ENCODE peak calls at places on chromosomes 5 and 9, in eight cellular contexts. I, F, X, K, U, D, B and O are unnamed samples.

GRCh38 chr5:140165921-140166270 is 9.1 kb upstream of the CYSTM1 start:
- DNase-seq in I (no peak), F (no peak), X (no peak), K (no peak), U (no peak), D (no peak), B (no peak), O (no peak)

GRCh38 chr9:89677696-89678393 is 73.0 kb downstream of the GADD45G start:
- DNase-seq in I (no peak), F (no peak), X (no peak), K (peak), U (no peak), D (no peak), B (no peak), O (no peak)

GRCh38 chr9:87239312-87239711 is 258.4 kb upstream of the DAPK1 start:
- DNase-seq in I (no peak), F (no peak), X (no peak), K (no peak), U (no peak), D (no peak), B (no peak), O (no peak)

GRCh38 chr5:68950111-68950510 is 143.7 kb upstream of the SLC30A5 start:
- DNase-seq in I (no peak), F (peak), X (no peak), K (peak), U (no peak), D (no peak), B (no peak), O (no peak)

GRCh38 chr9:74056023-74056422 is 441.1 kb upstream of the RORB start:
- DNase-seq in I (no peak), F (no peak), X (no peak), K (no peak), U (no peak), D (no peak), B (no peak), O (no peak)

GRCh38 chr5:76601470-76601869 is 21.7 kb downstream of the F2RL2 start:
- DNase-seq in I (no peak), F (no peak), X (peak), K (no peak), U (no peak), D (peak), B (peak), O (no peak)

GRCh38 chr9:2459756-2460155 is 161.8 kb upstream of the VLDLR start:
- DNase-seq in I (no peak), F (no peak), X (no peak), K (no peak), U (no peak), D (no peak), B (no peak), O (no peak)

GRCh38 chr5:76081811-76082783 is 1.1 kb upstream of the SV2C start:
- DNase-seq in I (no peak), F (no peak), X (no peak), K (no peak), U (no peak), D (no peak), B (no peak), O (peak)

GRCh38 chr5:108940500-108940899 is 192.8 kb downstream of the FER start:
- DNase-seq in I (no peak), F (no peak), X (no peak), K (no peak), U (no peak), D (no peak), B (no peak), O (no peak)

GRCh38 chr9:121963542-121963995 is 129.5 kb downstream of the TTLL11 start:
- DNase-seq in I (no peak), F (no peak), X (no peak), K (no peak), U (no peak), D (no peak), B (no peak), O (no peak)

GRCh38 chr5:95709967-95710650 is 21.0 kb upstream of the RHOBTB3 start:
- DNase-seq in I (no peak), F (peak), X (no peak), K (no peak), U (no peak), D (no peak), B (peak), O (peak)

GRCh38 chr5:87300744-87301143 is 33.1 kb downstream of the RASA1 start:
- DNase-seq in I (no peak), F (no peak), X (no peak), K (no peak), U (no peak), D (peak), B (peak), O (no peak)

GRCh38 chr9:93186151-93186715 is 2.3 kb downstream of the WNK2 start:
- DNase-seq in I (no peak), F (no peak), X (no peak), K (no peak), U (peak), D (no peak), B (no peak), O (no peak)

GRCh38 chr9:21638104-21638503 is 156.0 kb upstream of the IFNE start:
- DNase-seq in I (no peak), F (no peak), X (no peak), K (no peak), U (no peak), D (no peak), B (no peak), O (no peak)

GRCh38 chr5:124631874-124632550 is 114.4 kb downstream of the ZNF608 start:
- DNase-seq in I (no peak), F (no peak), X (peak), K (no peak), U (no peak), D (no peak), B (no peak), O (no peak)

GRCh38 chr5:164358531-164359259 is 853.3 kb downstream of the MAT2B start:
- DNase-seq in I (no peak), F (no peak), X (no peak), K (no peak), U (no peak), D (peak), B (no peak), O (no peak)

GRCh38 chr5:64074533-64074932 is 91.1 kb upstream of the RNF180 start:
- DNase-seq in I (no peak), F (no peak), X (peak), K (peak), U (no peak), D (no peak), B (peak), O (no peak)

GRCh38 chr5:151094054-151094858 is 13.4 kb upstream of the TNIP1 start:
- DNase-seq in I (no peak), F (no peak), X (peak), K (no peak), U (no peak), D (no peak), B (peak), O (no peak)

GRCh38 chr5:16880547-16880946 is 55.5 kb downstream of the MYO10 start:
- DNase-seq in I (no peak), F (peak), X (no peak), K (no peak), U (no peak), D (no peak), B (no peak), O (no peak)

GRCh38 chr9:99823392-99824377 is 2.0 kb downstream of the NR4A3 start:
- DNase-seq in I (no peak), F (no peak), X (peak), K (peak), U (peak), D (no peak), B (peak), O (peak)

GRCh38 chr5:169742773-169743296 is 105.8 kb downstream of the DOCK2 start:
- DNase-seq in I (no peak), F (no peak), X (no peak), K (no peak), U (no peak), D (peak), B (no peak), O (no peak)

GRCh38 chr9:106862946-106863740 is at the start of gene ZNF462:
- DNase-seq in I (no peak), F (peak), X (no peak), K (peak), U (peak), D (no peak), B (peak), O (peak)

GRCh38 chr5:42423285-42424152 is at the start of gene GHR:
- DNase-seq in I (peak), F (peak), X (peak), K (peak), U (peak), D (peak), B (peak), O (peak)

GRCh38 chr9:136333045-136333444 is 5.7 kb downstream of the GPSM1 start:
- DNase-seq in I (no peak), F (no peak), X (no peak), K (no peak), U (peak), D (no peak), B (no peak), O (no peak)

GRCh38 chr5:78630047-78630446 is 18.5 kb downstream of the LHFPL2 start:
- DNase-seq in I (no peak), F (no peak), X (no peak), K (no peak), U (no peak), D (no peak), B (no peak), O (no peak)

GRCh38 chr5:59764361-59764760 is 129.2 kb downstream of the PDE4D start:
- DNase-seq in I (no peak), F (no peak), X (peak), K (no peak), U (no peak), D (no peak), B (no peak), O (no peak)

GRCh38 chr9:114856210-114856941 is 50.5 kb upstream of the TNFSF15 start:
- DNase-seq in I (no peak), F (no peak), X (no peak), K (no peak), U (no peak), D (peak), B (no peak), O (no peak)

GRCh38 chr5:17966636-17967402 is 332.6 kb downstream of the TAF11L14 start:
- DNase-seq in I (no peak), F (no peak), X (no peak), K (no peak), U (peak), D (no peak), B (no peak), O (no peak)

GRCh38 chr5:73321757-73322452 is 126.7 kb downstream of the FOXD1 start:
- DNase-seq in I (no peak), F (no peak), X (no peak), K (no peak), U (no peak), D (peak), B (no peak), O (no peak)

GRCh38 chr5:56094579-56095361 is 100.0 kb upstream of the IL6ST start:
- DNase-seq in I (no peak), F (no peak), X (peak), K (no peak), U (no peak), D (no peak), B (no peak), O (no peak)

GRCh38 chr9:11135856-11136255 is 523.1 kb upstream of the PTPRD start:
- DNase-seq in I (no peak), F (no peak), X (no peak), K (no peak), U (no peak), D (no peak), B (no peak), O (no peak)

GRCh38 chr5:130050585-130050984 is 146.3 kb downstream of the CHSY3 start:
- DNase-seq in I (no peak), F (no peak), X (no peak), K (no peak), U (no peak), D (no peak), B (no peak), O (no peak)

GRCh38 chr9:130871395-130872057 is 25.1 kb downstream of the QRFP start:
- DNase-seq in I (no peak), F (no peak), X (no peak), K (no peak), U (no peak), D (no peak), B (no peak), O (peak)

GRCh38 chr5:119315516-119315949 is 40.3 kb upstream of the TNFAIP8 start:
- DNase-seq in I (no peak), F (no peak), X (peak), K (peak), U (no peak), D (no peak), B (peak), O (no peak)

GRCh38 chr5:28779161-28779754 is 1740.9 kb upstream of the CDH9 start:
- DNase-seq in I (no peak), F (no peak), X (no peak), K (peak), U (no peak), D (no peak), B (peak), O (no peak)

GRCh38 chr9:95507456-95508241 is 9.1 kb downstream of the PTCH1 start:
- DNase-seq in I (no peak), F (peak), X (peak), K (peak), U (peak), D (no peak), B (peak), O (peak)

DNA sequence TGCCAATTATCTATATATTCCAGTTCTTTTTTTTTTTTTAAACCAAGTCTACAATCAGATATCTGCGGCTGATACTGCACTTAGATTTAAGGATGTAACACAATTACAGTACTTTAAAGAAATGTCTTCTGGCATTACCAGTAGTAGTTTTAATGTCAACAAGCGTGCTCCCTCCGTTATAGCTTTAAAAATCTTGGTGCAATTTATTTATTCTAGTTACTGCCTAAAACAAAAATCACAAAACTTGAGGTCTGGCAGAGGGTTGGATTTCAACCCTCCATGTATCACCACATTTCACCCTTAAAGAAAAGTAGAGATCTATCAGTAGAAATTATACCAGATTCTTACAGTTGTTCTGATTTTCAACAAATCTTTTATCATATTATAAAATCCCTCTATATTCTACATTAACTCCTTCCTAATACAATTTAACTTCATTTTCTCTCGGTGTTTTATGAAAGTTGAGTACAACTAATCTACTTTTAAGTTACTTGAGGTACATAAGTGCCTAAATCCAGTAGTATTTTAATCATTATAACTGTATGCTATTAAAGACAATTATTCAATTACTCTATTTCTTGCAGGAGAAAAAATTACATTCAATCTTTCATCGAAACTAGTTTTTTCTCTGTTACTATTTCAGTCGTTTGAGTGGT is 2.0 kb upstream of the RICTOR start:
- DNase-seq in I (no peak), F (no peak), X (no peak), K (no peak), U (no peak), D (no peak), B (no peak), O (no peak)
- H3K4me3 ChIP-seq in I (no peak), F (no peak), X (peak), K (no peak), U (peak), D (no peak), B (peak), O (no peak)

GRCh38 chr9:81083062-81083461 is 606.3 kb downstream of the TLE1 start:
- DNase-seq in I (no peak), F (no peak), X (no peak), K (peak), U (no peak), D (peak), B (peak), O (no peak)
- TF ChIP-seq CTCF in I (no peak), F (no peak), X (no peak), K (peak), U (no peak), D (peak), B (no peak), O (peak)

DNA sequence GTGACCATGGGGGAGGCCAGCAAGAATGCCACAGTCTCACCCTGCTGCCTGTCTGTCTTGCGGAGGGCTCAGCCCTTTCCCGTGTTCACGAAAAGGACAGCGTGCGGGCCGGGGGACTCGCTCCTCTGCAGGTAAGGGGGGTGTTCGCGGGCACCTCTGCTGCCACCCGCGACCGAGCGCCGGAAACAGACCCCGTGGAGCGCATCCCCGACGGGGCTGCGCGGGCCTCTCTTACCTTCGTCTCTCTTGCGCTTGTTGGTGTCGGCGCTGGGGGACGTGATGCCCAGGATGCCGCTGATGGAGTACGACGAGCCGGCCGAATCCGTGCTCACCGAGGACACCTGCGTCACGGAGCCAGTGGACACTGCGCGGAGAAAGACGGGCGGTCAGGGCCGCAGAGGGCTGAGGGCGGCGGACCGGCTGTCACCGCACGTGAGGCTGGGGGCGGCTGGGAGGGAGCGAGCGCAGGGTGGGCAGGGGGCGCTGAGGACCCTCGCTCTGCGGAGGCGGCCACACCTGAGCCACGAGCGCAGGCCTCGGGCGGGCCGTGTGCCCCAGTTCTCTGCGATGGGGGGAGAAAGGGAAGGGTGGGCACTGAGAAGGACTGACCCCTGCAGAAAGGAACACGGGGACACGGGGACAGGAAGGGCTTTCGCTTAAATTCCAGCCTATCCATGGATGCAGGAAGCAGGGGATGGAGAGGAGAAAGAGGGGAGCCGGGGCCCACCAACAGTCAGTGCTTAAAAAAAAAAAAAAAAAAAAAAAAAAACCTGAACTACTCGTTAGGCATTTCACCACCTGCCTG is 31.5 kb downstream of the PAX5 start:
- DNase-seq in I (no peak), F (no peak), X (no peak), K (no peak), U (no peak), D (no peak), B (no peak), O (no peak)
- H3K4me3 ChIP-seq in I (no peak), F (no peak), X (peak), K (no peak), U (no peak), D (no peak), B (no peak), O (no peak)

DNA sequence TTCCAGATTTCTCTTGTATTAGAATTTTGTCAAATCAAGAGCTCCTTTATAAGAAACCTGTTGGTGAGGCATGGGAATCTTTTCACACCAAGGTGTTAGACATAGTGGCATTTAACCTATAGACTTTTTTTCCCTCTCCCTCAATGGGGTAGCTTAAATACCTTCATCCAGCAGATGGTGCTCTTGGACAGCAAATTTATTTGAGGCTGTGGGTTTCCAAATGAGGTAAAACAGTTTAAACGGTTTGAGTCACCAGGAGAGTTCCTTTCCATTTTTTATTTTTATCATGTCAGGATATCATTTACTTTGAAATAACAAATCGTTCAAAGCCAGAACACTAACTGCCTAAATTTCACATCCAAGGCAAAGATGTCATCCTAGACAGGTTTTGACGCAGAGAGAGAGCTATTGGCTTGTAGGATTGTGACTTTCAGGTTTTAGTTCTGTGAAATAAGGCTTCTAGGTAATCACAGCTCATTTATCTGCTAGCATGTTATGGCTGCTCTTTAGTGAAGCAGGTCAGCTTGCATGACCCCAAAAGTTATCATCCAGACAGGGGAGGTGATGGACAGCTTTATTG is 69.7 kb downstream of the KDM4C start:
- DNase-seq in I (no peak), F (no peak), X (peak), K (peak), U (no peak), D (peak), B (peak), O (no peak)
- TF ChIP-seq CTCF in I (peak), F (peak), X (peak), K (peak), U (peak), D (peak), B (peak), O (peak)

GRCh38 chr9:5516453-5517220 is 6.3 kb downstream of the PDCD1LG2 start:
- DNase-seq in I (no peak), F (no peak), X (peak), K (no peak), U (no peak), D (no peak), B (no peak), O (peak)

GRCh38 chr9:5518937-5519319 is 8.6 kb downstream of the PDCD1LG2 start:
- DNase-seq in I (no peak), F (no peak), X (no peak), K (no peak), U (no peak), D (no peak), B (no peak), O (no peak)

GRCh38 chr9:5515261-5515650 is 4.9 kb downstream of the PDCD1LG2 start:
- DNase-seq in I (no peak), F (no peak), X (no peak), K (no peak), U (no peak), D (no peak), B (no peak), O (no peak)

GRCh38 chr9:5514608-5515260 is 4.4 kb downstream of the PDCD1LG2 start:
- DNase-seq in I (no peak), F (no peak), X (peak), K (no peak), U (no peak), D (no peak), B (no peak), O (no peak)

DNA sequence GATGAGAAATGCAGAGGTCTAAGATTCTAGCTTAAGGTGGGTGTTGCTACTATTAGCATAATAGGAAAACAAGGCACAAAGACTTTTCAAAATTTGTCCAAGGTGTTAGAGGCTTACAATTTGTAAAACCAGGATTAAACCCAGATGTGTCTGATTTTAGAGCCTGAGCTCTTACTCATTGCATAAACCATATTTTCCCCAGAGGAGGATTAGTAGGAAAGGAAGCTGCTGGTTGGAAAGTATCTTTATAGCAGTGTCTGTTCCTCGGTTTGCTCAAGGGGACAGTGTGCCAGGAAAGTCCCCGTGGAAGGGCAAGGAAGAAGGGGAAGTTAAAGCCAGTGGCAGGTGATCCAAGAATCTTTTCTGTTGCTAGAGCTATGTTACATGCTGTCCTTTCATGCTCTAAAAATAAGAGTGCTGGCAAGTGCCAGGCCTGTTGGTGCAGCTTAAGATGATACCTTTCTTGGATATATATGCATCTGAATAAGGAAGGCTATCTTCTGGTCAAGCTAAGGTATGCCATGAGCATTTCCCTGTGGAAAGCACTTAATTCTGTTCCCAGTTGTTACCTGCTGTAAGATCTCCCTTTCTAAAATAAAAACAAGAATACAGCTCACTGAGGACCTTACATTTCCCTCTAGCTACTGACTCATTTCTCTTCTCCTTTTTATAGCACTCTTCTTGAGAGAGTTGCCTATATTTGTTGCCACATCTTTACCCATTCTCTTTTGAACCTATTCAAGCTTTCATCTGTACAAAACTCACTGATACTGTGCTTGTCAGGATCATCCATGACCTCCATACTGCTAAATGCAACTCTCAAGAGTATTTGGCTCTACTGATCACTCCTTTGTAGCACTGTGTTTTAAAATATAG is 8.0 kb downstream of the PDCD1LG2 start:
- DNase-seq in I (no peak), F (no peak), X (peak), K (no peak), U (no peak), D (no peak), B (no peak), O (no peak)
- H3K4me3 ChIP-seq in I (no peak), F (no peak), X (peak), K (no peak), U (no peak), D (no peak), B (no peak), O (no peak)